ENCODE peak calls at places on chromosomes 13 and 19, in four cellular contexts. J is iPS DF 6.9; F is naive thymus-derived CD4-positive, alpha-beta T cell; S is mucosa of descending colon. X is an unnamed sample.

GRCh38 chr19:34288381-34288780 is 34.0 kb downstream of the GARRE1 start:
- DNase-seq in J (no peak), F (no peak), S (no peak), X (no peak)

GRCh38 chr19:33580026-33580644 is 41.6 kb upstream of the CHST8 start:
- DNase-seq in J (no peak), F (no peak), S (no peak), X (no peak)

GRCh38 chr13:23020246-23020843 is 160.4 kb upstream of the SGCG start:
- DNase-seq in J (peak; percentile 43), F (peak; percentile 16), S (peak; percentile 73), X (peak; percentile 57)

GRCh38 chr13:49814551-49815270 is 22.2 kb upstream of the KPNA3 start:
- DNase-seq in J (no peak), F (no peak), S (no peak), X (no peak)

GRCh38 chr19:41958367-41959055 is 610 bp downstream of the RABAC1 start:
- DNase-seq in J (peak; percentile 47), F (peak; percentile 73), S (peak; percentile 96), X (peak; percentile 91)

GRCh38 chr19:6590458-6591319 is at the start of gene CD70:
- DNase-seq in J (no peak), F (no peak), S (peak; percentile 14), X (peak; percentile 75)

GRCh38 chr13:111900390-111901180 is 166.4 kb upstream of the SOX1 start:
- DNase-seq in J (no peak), F (no peak), S (no peak), X (no peak)

GRCh38 chr13:94369862-94370491 is 109.5 kb downstream of the DCT start:
- DNase-seq in J (no peak), F (no peak), S (peak; percentile 21), X (no peak)

GRCh38 chr13:112132619-112133018 is 65.7 kb downstream of the SOX1 start:
- DNase-seq in J (no peak), F (no peak), S (no peak), X (no peak)

GRCh38 chr13:81770868-81771505 is 1430.1 kb upstream of the SPRY2 start:
- DNase-seq in J (no peak), F (no peak), S (no peak), X (no peak)

GRCh38 chr13:98648141-98648540 is 71.2 kb upstream of the STK24 start:
- DNase-seq in J (no peak), F (no peak), S (peak; percentile 64), X (no peak)

GRCh38 chr19:52946322-52947310 is 16.1 kb downstream of the ZNF816 start:
- DNase-seq in J (peak; percentile 87), F (no peak), S (peak; percentile 94), X (peak; percentile 33)

GRCh38 chr13:109968876-109969577 is 182.6 kb upstream of the IRS2 start:
- DNase-seq in J (no peak), F (no peak), S (no peak), X (no peak)

GRCh38 chr13:70353096-70353495 is 244.8 kb upstream of the KLHL1 start:
- DNase-seq in J (no peak), F (no peak), S (peak; percentile 15), X (no peak)

GRCh38 chr19:17337675-17338439 is 504 bp downstream of the GTPBP3 start:
- DNase-seq in J (no peak), F (no peak), S (no peak), X (no peak)

GRCh38 chr13:28620011-28620830 is 38.7 kb upstream of the POMP start:
- DNase-seq in J (no peak), F (no peak), S (no peak), X (no peak)

GRCh38 chr13:20831933-20832332 is 58.2 kb upstream of the EEF1AKMT1 start:
- DNase-seq in J (no peak), F (no peak), S (no peak), X (peak; percentile 79)

GRCh38 chr13:78137404-78138142 is 218.9 kb upstream of the EDNRB start:
- DNase-seq in J (peak; percentile 64), F (peak; percentile 41), S (peak; percentile 32), X (peak; percentile 9)

GRCh38 chr19:34184880-34185491 is 12.7 kb downstream of the LSM14A start:
- DNase-seq in J (no peak), F (no peak), S (no peak), X (no peak)

GRCh38 chr19:10911579-10912363 is 16.7 kb downstream of the YIPF2 start:
- DNase-seq in J (no peak), F (no peak), S (no peak), X (no peak)

GRCh38 chr19:10916602-10917001 is 11.8 kb downstream of the YIPF2 start:
- DNase-seq in J (no peak), F (no peak), S (no peak), X (no peak)

GRCh38 chr19:10913716-10914340 is 14.6 kb downstream of the YIPF2 start:
- DNase-seq in J (no peak), F (no peak), S (no peak), X (no peak)

GRCh38 chr19:10915511-10916091 is 12.8 kb downstream of the YIPF2 start:
- DNase-seq in J (no peak), F (no peak), S (no peak), X (no peak)

GRCh38 chr19:10912619-10913018 is 15.8 kb downstream of the YIPF2 start:
- DNase-seq in J (no peak), F (no peak), S (no peak), X (no peak)
- H3K36me3 ChIP-seq in J (peaks cover 34% of the 10 kb centered on the region), F (peaks cover 4% of the 10 kb centered on the region), S (peaks cover 7% of the 10 kb centered on the region), X (peaks cover 85% of the 10 kb centered on the region)

GRCh38 chr13:24511824-24512207 is 762 bp downstream of the PARP4 start:
- DNase-seq in J (no peak), F (no peak), S (no peak), X (no peak)

GRCh38 chr13:24511019-24511823 is 1.4 kb downstream of the PARP4 start:
- DNase-seq in J (no peak), F (peak; percentile 39), S (peak; percentile 61), X (no peak)

GRCh38 chr13:24512208-24513068 is at the start of gene PARP4:
- DNase-seq in J (peak; percentile 52), F (peak; percentile 69), S (peak; percentile 91), X (peak; percentile 90)

GRCh38 chr13:24520733-24521132 is 8.2 kb upstream of the PARP4 start:
- DNase-seq in J (no peak), F (no peak), S (no peak), X (no peak)

DNA sequence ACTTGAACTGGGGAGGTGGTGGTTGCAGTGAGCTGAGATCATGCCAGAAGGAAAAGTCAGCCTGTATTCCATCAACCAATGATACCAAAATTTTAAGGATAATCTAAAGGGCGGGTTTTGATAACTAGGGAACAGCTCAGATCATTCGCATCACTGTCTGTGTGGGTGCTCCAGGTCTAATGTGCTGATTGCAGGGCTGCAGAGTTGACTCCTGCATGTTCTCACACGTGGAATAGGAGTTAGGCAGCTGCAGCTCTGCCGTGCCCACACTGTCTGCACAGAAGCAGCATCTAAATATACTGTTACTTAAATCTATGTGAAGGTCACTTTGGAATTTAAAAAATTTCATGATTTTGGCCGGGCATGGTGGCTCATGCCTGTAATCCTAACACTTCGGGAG is 4.3 kb upstream of the PARP4 start:
- DNase-seq in J (no peak), F (no peak), S (no peak), X (no peak)
- H3K4me3 ChIP-seq in J (no peak overlapping the region), F (no peak overlapping the region), S (no peak overlapping the region), X (no peak overlapping the region)

DNA sequence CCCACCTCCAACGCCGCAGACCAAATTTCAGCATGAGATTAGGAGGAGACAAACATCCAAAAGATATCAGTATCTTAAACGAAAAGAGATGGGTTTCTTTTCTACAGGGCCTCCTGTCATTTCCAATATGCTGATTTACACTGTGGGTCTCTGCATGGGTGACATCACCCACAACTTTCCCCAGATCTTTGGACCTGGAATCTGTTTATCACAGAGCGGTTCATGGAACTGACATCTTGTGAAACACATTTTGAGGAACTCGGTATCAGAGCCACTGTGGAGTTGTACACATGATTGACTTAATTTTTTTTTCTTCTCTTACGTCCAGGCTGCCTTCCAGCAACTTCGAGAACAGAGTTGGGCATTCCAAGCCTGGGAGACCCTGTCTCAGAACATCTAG is 80.3 kb upstream of the SERP2 start:
- DNase-seq in J (no peak), F (no peak), S (no peak), X (no peak)
- H3K36me3 ChIP-seq in J (no peaks in the 10 kb centered on the region), F (no peaks in the 10 kb centered on the region), S (no peaks in the 10 kb centered on the region), X (no peaks in the 10 kb centered on the region)

GRCh38 chr19:31545766-31546165 is 196.5 kb upstream of the TSHZ3 start:
- DNase-seq in J (no peak), F (no peak), S (no peak), X (no peak)

GRCh38 chr19:31541396-31541795 is 192.2 kb upstream of the TSHZ3 start:
- DNase-seq in J (no peak), F (no peak), S (no peak), X (no peak)

GRCh38 chr19:31539386-31539785 is 190.2 kb upstream of the TSHZ3 start:
- DNase-seq in J (no peak), F (no peak), S (no peak), X (no peak)

GRCh38 chr19:31546561-31546960 is 197.3 kb upstream of the TSHZ3 start:
- DNase-seq in J (no peak), F (no peak), S (no peak), X (no peak)

DNA sequence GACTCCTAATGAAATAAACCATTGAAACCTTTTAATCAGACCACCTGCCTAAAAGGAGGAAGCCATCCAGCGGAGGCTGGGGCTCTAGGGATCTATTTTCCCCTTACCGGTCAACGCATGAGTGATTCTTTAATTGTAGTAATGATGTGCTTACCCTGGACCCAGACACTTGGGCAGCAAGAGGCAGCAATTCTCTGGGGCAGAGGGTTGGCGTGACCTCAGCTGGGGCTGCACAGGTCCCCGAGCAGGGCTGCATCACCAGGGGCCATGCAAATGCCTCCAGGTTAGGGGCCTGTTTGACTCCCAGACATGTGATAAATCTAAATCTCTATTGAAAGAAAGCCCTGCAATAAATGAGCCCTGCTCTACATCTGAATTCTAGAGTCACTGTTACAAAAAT is 194.2 kb upstream of the TSHZ3 start:
- DNase-seq in J (no peak), F (no peak), S (no peak), X (no peak)
- H3K4me3 ChIP-seq in J (no peak overlapping the region), F (no peak overlapping the region), S (no peak overlapping the region), X (no peak overlapping the region)

GRCh38 chr13:33123066-33123940 is 107.1 kb downstream of the KL start:
- DNase-seq in J (no peak), F (no peak), S (no peak), X (no peak)

GRCh38 chr13:33128134-33128533 is 111.9 kb downstream of the KL start:
- DNase-seq in J (no peak), F (no peak), S (no peak), X (no peak)

GRCh38 chr13:33126909-33127607 is 110.8 kb downstream of the KL start:
- DNase-seq in J (no peak), F (no peak), S (no peak), X (no peak)

GRCh38 chr13:33129094-33129832 is 113.0 kb downstream of the KL start:
- DNase-seq in J (no peak), F (no peak), S (no peak), X (no peak)

DNA sequence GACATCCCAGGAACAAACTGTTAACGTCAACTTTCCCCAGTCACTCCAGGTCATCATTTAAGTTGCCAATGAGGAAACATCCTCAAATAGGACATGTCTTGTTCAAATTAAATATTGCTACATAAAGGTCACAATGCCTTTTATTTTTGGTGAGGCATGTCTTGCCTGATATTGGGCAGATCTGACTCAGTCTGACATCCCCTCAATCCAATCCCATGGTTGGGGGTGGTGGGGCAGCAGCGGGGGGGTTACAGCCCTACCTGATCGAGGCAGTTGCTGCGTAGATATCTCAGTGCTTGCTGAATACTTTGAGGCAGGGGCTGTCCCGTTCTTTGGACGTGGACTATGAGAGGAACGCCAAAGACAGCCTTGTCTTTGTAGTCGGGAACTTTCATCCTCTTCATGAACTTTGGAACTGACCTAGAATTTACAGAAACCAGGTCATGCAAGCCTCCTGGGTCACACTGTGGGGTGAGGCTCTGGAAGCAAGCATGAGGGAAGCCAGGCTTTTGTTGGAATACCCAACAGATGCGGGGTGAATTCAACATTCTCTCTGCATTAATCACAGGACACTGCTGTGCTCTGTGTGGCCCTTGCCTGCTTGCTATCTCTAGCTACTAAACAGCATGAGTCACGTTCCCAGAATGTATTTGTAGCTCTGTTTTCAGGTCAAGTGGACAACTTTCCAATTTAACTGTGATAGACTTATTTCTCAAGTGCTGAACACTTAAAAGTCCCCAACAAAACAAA is 109.8 kb downstream of the KL start:
- DNase-seq in J (peak; percentile 13), F (no peak), S (no peak), X (no peak)
- H3K36me3 ChIP-seq in J (no peaks in the 10 kb centered on the region), F (no peaks in the 10 kb centered on the region), S (no peaks in the 10 kb centered on the region), X (no peaks in the 10 kb centered on the region)

X was measured in WERI-Rb-1.